ENCODE peak calls at places on chromosomes 1 and 21, in nine cellular contexts. V is lower lobe of right lung, Q is OCI-LY7, D is fibroblast of lung, A is tibial nerve, K is left ventricle myocardium inferior, F is A673, J is aorta, N is body of pancreas. W is an unnamed sample.

GRCh38 chr1:164682570-164682969 is 123.6 kb downstream of the PBX1 start:
- DNase-seq in V (no peak), Q (no peak), D (no peak), A (no peak), K (no peak), F (no peak), J (no peak), N (no peak), W (no peak)

GRCh38 chr21:14548751-14549150 is 2.6 kb upstream of the SAMSN1 start:
- DNase-seq in V (no peak), Q (no peak), D (no peak), A (no peak), K (no peak), F (no peak), J (no peak), N (no peak), W (no peak)

GRCh38 chr1:3610165-3610822 is 1.0 kb downstream of the MEGF6 start:
- DNase-seq in V (no peak), Q (no peak), D (no peak), A (no peak), K (no peak), F (peak), J (no peak), N (no peak), W (no peak)

GRCh38 chr1:28115267-28115666 is 26.9 kb upstream of the EYA3 start:
- DNase-seq in V (peak), Q (no peak), D (peak), A (no peak), K (no peak), F (peak), J (no peak), N (no peak), W (no peak)

GRCh38 chr21:32186843-32187242 is 92.0 kb downstream of the MIS18A start:
- DNase-seq in V (no peak), Q (no peak), D (no peak), A (no peak), K (no peak), F (no peak), J (no peak), N (no peak), W (no peak)

GRCh38 chr1:17979815-17980214 is 127.8 kb upstream of the IGSF21 start:
- DNase-seq in V (no peak), Q (peak), D (no peak), A (no peak), K (no peak), F (no peak), J (no peak), N (no peak), W (no peak)

GRCh38 chr1:2837823-2838222 is 36.3 kb upstream of the TTC34 start:
- DNase-seq in V (no peak), Q (no peak), D (no peak), A (no peak), K (no peak), F (no peak), J (peak), N (no peak), W (no peak)

GRCh38 chr1:202709276-202710041 is 795 bp downstream of the SYT2 start:
- DNase-seq in V (no peak), Q (no peak), D (no peak), A (no peak), K (no peak), F (no peak), J (no peak), N (peak), W (no peak)

GRCh38 chr1:53294557-53294956 is 33.3 kb downstream of the LRP8 start:
- DNase-seq in V (no peak), Q (no peak), D (peak), A (no peak), K (no peak), F (no peak), J (no peak), N (no peak), W (no peak)

GRCh38 chr21:21175798-21176334 is 177.7 kb downstream of the NCAM2 start:
- DNase-seq in V (no peak), Q (no peak), D (no peak), A (no peak), K (no peak), F (no peak), J (no peak), N (no peak), W (no peak)

GRCh38 chr21:29481641-29482040 is 182.9 kb downstream of the BACH1 start:
- DNase-seq in V (no peak), Q (no peak), D (peak), A (no peak), K (no peak), F (no peak), J (no peak), N (no peak), W (no peak)

GRCh38 chr1:105894006-105894405 is 1162.5 kb upstream of the PRMT6 start:
- DNase-seq in V (no peak), Q (no peak), D (no peak), A (no peak), K (no peak), F (no peak), J (no peak), N (no peak), W (no peak)

GRCh38 chr1:236211815-236212214 is 69.5 kb downstream of the GPR137B start:
- DNase-seq in V (no peak), Q (no peak), D (no peak), A (no peak), K (no peak), F (no peak), J (no peak), N (no peak), W (no peak)

GRCh38 chr1:19424651-19425570 is 60.4 kb downstream of the CAPZB start:
- DNase-seq in V (no peak), Q (no peak), D (no peak), A (no peak), K (no peak), F (no peak), J (no peak), N (no peak), W (no peak)

GRCh38 chr1:93180723-93181613 is at the start of gene CCDC18:
- DNase-seq in V (no peak), Q (peak), D (peak), A (no peak), K (no peak), F (peak), J (no peak), N (no peak), W (no peak)

GRCh38 chr1:49298304-49298703 is 521.6 kb upstream of the BEND5 start:
- DNase-seq in V (no peak), Q (no peak), D (no peak), A (no peak), K (no peak), F (peak), J (no peak), N (peak), W (no peak)

GRCh38 chr21:25999935-26000582 is 170.5 kb downstream of the APP start:
- DNase-seq in V (no peak), Q (no peak), D (no peak), A (no peak), K (no peak), F (no peak), J (no peak), N (no peak), W (no peak)

GRCh38 chr1:247639381-247639981 is 34.1 kb downstream of the OR2G3 start:
- DNase-seq in V (peak), Q (no peak), D (peak), A (peak), K (peak), F (no peak), J (peak), N (peak), W (no peak)

GRCh38 chr1:231188768-231189167 is 26.9 kb downstream of the TRIM67 start:
- DNase-seq in V (no peak), Q (no peak), D (no peak), A (no peak), K (no peak), F (no peak), J (no peak), N (no peak), W (no peak)

GRCh38 chr1:165542015-165542631 is 1.7 kb upstream of the LRRC52 start:
- DNase-seq in V (no peak), Q (no peak), D (no peak), A (no peak), K (no peak), F (no peak), J (no peak), N (no peak), W (no peak)

GRCh38 chr1:18599704-18600103 is 30.9 kb upstream of the PAX7 start:
- DNase-seq in V (no peak), Q (no peak), D (no peak), A (no peak), K (no peak), F (no peak), J (peak), N (no peak), W (no peak)

GRCh38 chr1:228275435-228276342 is 67.8 kb downstream of the OBSCN start:
- DNase-seq in V (peak), Q (peak), D (peak), A (peak), K (peak), F (peak), J (peak), N (peak), W (peak)

GRCh38 chr1:116474921-116475849 is 95.6 kb downstream of the CD58 start:
- DNase-seq in V (no peak), Q (no peak), D (no peak), A (no peak), K (peak), F (no peak), J (no peak), N (peak), W (no peak)

GRCh38 chr1:18108313-18109057 is 887 bp downstream of the IGSF21 start:
- DNase-seq in V (no peak), Q (no peak), D (no peak), A (no peak), K (no peak), F (no peak), J (no peak), N (no peak), W (no peak)

GRCh38 chr1:95352767-95353166 is 118.8 kb downstream of the RWDD3 start:
- DNase-seq in V (no peak), Q (no peak), D (no peak), A (no peak), K (no peak), F (no peak), J (no peak), N (peak), W (no peak)

GRCh38 chr1:242523968-242524570 is 428 bp downstream of the PLD5 start:
- DNase-seq in V (peak), Q (no peak), D (peak), A (no peak), K (peak), F (peak), J (peak), N (peak), W (peak)

GRCh38 chr1:91650764-91651163 is 150.1 kb downstream of the CDC7 start:
- DNase-seq in V (no peak), Q (no peak), D (peak), A (peak), K (peak), F (no peak), J (peak), N (peak), W (peak)

GRCh38 chr1:116945421-116945820 is 35.7 kb downstream of the PTGFRN start:
- DNase-seq in V (no peak), Q (no peak), D (no peak), A (no peak), K (no peak), F (no peak), J (no peak), N (no peak), W (no peak)

GRCh38 chr1:61639218-61639617 is 85.7 kb downstream of the TM2D1 start:
- DNase-seq in V (no peak), Q (no peak), D (no peak), A (no peak), K (no peak), F (peak), J (no peak), N (no peak), W (no peak)

GRCh38 chr1:174358786-174359453 is 88.8 kb upstream of the GPR52 start:
- DNase-seq in V (no peak), Q (no peak), D (no peak), A (no peak), K (no peak), F (peak), J (no peak), N (peak), W (no peak)

GRCh38 chr1:31812158-31812829 is 3.5 kb downstream of the SPOCD1 start:
- DNase-seq in V (no peak), Q (no peak), D (no peak), A (no peak), K (no peak), F (no peak), J (no peak), N (no peak), W (no peak)

GRCh38 chr1:31814041-31814511 is 1.7 kb downstream of the SPOCD1 start:
- DNase-seq in V (no peak), Q (no peak), D (no peak), A (no peak), K (no peak), F (no peak), J (no peak), N (no peak), W (no peak)

GRCh38 chr1:31815752-31816484 is at the start of gene SPOCD1:
- DNase-seq in V (peak), Q (peak), D (peak), A (peak), K (peak), F (peak), J (peak), N (peak), W (no peak)

GRCh38 chr1:31815307-31815645 is 546 bp downstream of the SPOCD1 start:
- DNase-seq in V (no peak), Q (no peak), D (no peak), A (no peak), K (no peak), F (no peak), J (no peak), N (no peak), W (no peak)

DNA sequence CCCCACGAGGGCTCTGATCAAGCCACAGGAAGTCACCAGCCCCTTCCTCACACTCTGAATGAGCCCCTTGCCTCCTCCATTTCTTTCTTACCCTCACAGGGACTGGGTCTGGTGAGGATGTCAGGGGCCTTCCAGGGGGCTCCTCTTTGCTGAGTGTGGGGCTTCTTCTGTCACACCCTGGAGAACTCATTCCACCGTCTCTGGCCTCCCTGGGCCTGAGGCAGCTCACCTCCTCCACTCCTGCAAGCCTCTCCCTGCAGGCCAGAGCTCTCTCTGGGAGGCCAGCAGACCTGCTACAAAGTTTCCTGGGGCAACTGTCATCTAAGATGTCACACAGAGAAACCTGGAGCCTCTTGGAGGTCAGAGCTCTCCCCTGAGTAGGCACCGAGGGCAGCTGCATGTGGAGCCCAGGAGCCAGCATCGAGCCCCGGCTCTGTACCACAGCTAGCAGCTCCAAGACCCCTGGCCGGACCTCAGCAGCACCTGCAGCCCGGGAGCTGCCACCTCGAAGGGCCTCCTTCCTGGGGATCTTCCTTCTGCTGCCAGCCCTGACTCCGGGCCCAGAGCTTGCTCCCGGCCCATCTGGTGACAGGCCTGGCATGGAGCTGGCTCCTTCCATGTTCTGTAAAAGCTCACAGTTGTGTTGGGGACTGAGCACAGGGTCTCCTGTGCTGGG is 1.1 kb downstream of the SPOCD1 start:
- DNase-seq in V (no peak), Q (no peak), D (no peak), A (no peak), K (no peak), F (no peak), J (no peak), N (no peak), W (no peak)
- H3K27ac ChIP-seq in V (no peak), Q (peak), D (no peak), A (no peak), K (no peak), F (no peak), J (no peak), N (no peak), W (no peak)

GRCh38 chr1:41366428-41367101 is 5.3 kb downstream of the FOXO6 start:
- DNase-seq in V (no peak), Q (no peak), D (no peak), A (no peak), K (no peak), F (peak), J (no peak), N (peak), W (no peak)

GRCh38 chr1:41365772-41366427 is 4.7 kb downstream of the FOXO6 start:
- DNase-seq in V (no peak), Q (no peak), D (no peak), A (no peak), K (no peak), F (peak), J (no peak), N (peak), W (no peak)

GRCh38 chr1:41368801-41369200 is 7.6 kb downstream of the FOXO6 start:
- DNase-seq in V (no peak), Q (no peak), D (no peak), A (no peak), K (no peak), F (no peak), J (no peak), N (no peak), W (no peak)

GRCh38 chr1:41368384-41368783 is 7.2 kb downstream of the FOXO6 start:
- DNase-seq in V (no peak), Q (no peak), D (no peak), A (no peak), K (no peak), F (no peak), J (no peak), N (no peak), W (no peak)

DNA sequence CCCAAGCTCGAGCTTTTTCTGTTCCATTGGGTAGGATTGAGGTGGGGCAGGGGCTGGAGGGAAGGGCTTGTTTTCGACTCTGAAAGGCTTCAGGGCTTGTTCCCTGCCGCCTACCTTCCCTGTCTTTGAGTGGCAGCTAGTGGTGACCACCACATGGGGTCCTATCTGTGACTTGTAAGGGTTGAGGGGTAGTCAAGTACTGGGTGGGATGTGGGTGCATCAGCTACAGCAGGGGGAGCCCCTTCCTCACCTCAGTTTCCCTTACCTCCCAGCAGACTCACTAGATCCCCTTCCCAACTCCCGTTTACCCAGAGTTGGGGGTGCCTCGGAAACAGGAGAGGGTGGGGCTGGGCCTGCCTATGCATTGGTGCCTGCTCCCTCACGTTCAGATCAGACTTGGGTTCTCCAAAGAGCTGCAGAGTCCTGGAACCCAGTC is 5.9 kb downstream of the FOXO6 start:
- DNase-seq in V (no peak), Q (no peak), D (no peak), A (no peak), K (no peak), F (no peak), J (no peak), N (no peak), W (no peak)
- H3K4me3 ChIP-seq in V (peak), Q (no peak), D (no peak), A (no peak), K (peak), F (peak), J (no peak), N (no peak), W (peak)

GRCh38 chr1:234953655-234954420 is 174.8 kb downstream of the TOMM20 start:
- DNase-seq in V (no peak), Q (no peak), D (no peak), A (no peak), K (no peak), F (no peak), J (no peak), N (no peak), W (no peak)

GRCh38 chr1:234955107-234955731 is 173.4 kb downstream of the TOMM20 start:
- DNase-seq in V (peak), Q (peak), D (peak), A (no peak), K (peak), F (no peak), J (no peak), N (peak), W (peak)

GRCh38 chr1:234957330-234958065 is 171.1 kb downstream of the TOMM20 start:
- DNase-seq in V (no peak), Q (no peak), D (peak), A (no peak), K (no peak), F (no peak), J (no peak), N (peak), W (peak)

GRCh38 chr1:234956821-234957329 is 171.8 kb downstream of the TOMM20 start:
- DNase-seq in V (no peak), Q (no peak), D (no peak), A (no peak), K (no peak), F (no peak), J (no peak), N (peak), W (no peak)

GRCh38 chr1:234954613-234955012 is 174.0 kb downstream of the TOMM20 start:
- DNase-seq in V (no peak), Q (no peak), D (no peak), A (no peak), K (no peak), F (no peak), J (no peak), N (no peak), W (peak)
- H3K27ac ChIP-seq in V (peak), Q (peak), D (peak), A (peak), K (peak), F (no peak), J (no peak), N (peak), W (peak)

DNA sequence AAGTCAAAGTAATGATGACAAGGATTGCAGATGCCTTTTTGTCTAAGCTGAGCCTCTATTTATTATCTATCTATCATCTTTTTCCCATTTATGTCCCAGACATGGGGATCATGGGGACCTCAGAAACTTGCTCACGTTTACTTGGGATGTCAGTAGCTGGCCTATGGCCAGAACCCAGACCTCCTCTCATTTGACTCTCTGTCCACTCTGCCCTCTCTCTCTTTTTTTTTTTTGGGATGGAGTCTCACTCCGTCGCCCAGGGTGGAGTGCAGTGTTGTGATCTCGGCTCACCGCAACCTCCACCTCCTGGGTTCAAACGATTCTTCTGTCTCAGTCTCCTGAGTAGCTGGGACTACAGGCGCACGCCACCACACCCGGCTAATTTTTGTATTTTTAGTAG is 3.7 kb upstream of the ID3 start:
- DNase-seq in V (no peak), Q (no peak), D (no peak), A (no peak), K (no peak), F (no peak), J (no peak), N (no peak), W (no peak)
- H3K4me3 ChIP-seq in V (no peak), Q (peak), D (no peak), A (no peak), K (peak), F (no peak), J (no peak), N (no peak), W (no peak)

GRCh38 chr1:109388884-109389637 is 8.7 kb downstream of the SORT1 start:
- DNase-seq in V (no peak), Q (no peak), D (no peak), A (no peak), K (no peak), F (no peak), J (no peak), N (no peak), W (no peak)
- H3K27ac ChIP-seq in V (peak), Q (peak), D (no peak), A (peak), K (peak), F (no peak), J (peak), N (no peak), W (peak)